ENCODE peak calls at places on chromosomes 2 and 18, in four cellular contexts. F is tibial artery, V is NCI-H1092 treated with DMSO at 0.1 percent for 48 hours, X is RPMI8226. Q is an unnamed sample.

GRCh38 chr2:61014805-61015204 is 2.7 kb upstream of the PEX13 start:
- DNase-seq in F (no peak), V (no peak), X (no peak), Q (peak; percentile 5)

GRCh38 chr2:18209934-18210639 is 331.6 kb downstream of the KCNS3 start:
- DNase-seq in F (no peak), V (no peak), X (no peak), Q (peak; percentile 32)

GRCh38 chr2:189876271-189876670 is 92.0 kb downstream of the PMS1 start:
- DNase-seq in F (no peak), V (no peak), X (no peak), Q (no peak)

GRCh38 chr2:74498500-74499268 is 719 bp downstream of the LBX2 start:
- DNase-seq in F (no peak), V (no peak), X (no peak), Q (no peak)

GRCh38 chr2:209613941-209614340 is 157.7 kb upstream of the UNC80 start:
- DNase-seq in F (no peak), V (no peak), X (no peak), Q (no peak)

GRCh38 chr18:54388203-54389142 is 30.8 kb downstream of the C18orf54 start:
- DNase-seq in F (no peak), V (no peak), X (peak; percentile 37), Q (peak; percentile 85)

GRCh38 chr18:10289265-10289664 is 165.2 kb upstream of the APCDD1 start:
- DNase-seq in F (no peak), V (no peak), X (no peak), Q (no peak)

GRCh38 chr2:115290478-115290877 is 848.0 kb downstream of the DPP10 start:
- DNase-seq in F (no peak), V (no peak), X (no peak), Q (no peak)

GRCh38 chr2:127174977-127175376 is 45.1 kb downstream of the CYP27C1 start:
- DNase-seq in F (no peak), V (peak; percentile 24), X (no peak), Q (peak; percentile 55)

GRCh38 chr2:3479430-3480320 is 39.7 kb downstream of the ADI1 start:
- DNase-seq in F (no peak), V (no peak), X (peak; percentile 20), Q (no peak)

GRCh38 chr18:59881728-59882685 is 17.8 kb upstream of the PMAIP1 start:
- DNase-seq in F (no peak), V (peak; percentile 17), X (no peak), Q (peak; percentile 56)

GRCh38 chr2:76197428-76197827 is 486.7 kb upstream of the GCFC2 start:
- DNase-seq in F (no peak), V (no peak), X (no peak), Q (no peak)

GRCh38 chr2:145874466-145874865 is 1354.5 kb upstream of the ZEB2 start:
- DNase-seq in F (no peak), V (no peak), X (no peak), Q (peak; percentile 32)

GRCh38 chr2:113268621-113269360 is 9.9 kb downstream of the PAX8 start:
- DNase-seq in F (no peak), V (no peak), X (no peak), Q (no peak)

GRCh38 chr2:74415762-74416395 is 5.5 kb downstream of the C2orf81 start:
- DNase-seq in F (no peak), V (no peak), X (no peak), Q (no peak)